ENCODE peak calls at places on chromosomes 1 and 21, in six cellular contexts. V is A549, A is endothelial cell of umbilical vein, S is K562, E is HepG2, D is GM12878. H is an unnamed sample.
A peak's percentile ranks its signal among the peaks of the same experiment; 100 is the strongest.

GRCh38 chr1:222454196-222454595 is 93.7 kb downstream of the HHIPL2 start:
- DNase-seq in V (no peak), A (no peak), S (no peak), E (no peak), D (no peak), H (no peak)

GRCh38 chr1:151887028-151887427 is 22.3 kb downstream of the THEM4 start:
- DNase-seq in V (no peak), A (peak; percentile 77), S (no peak), E (no peak), D (no peak), H (no peak)

GRCh38 chr1:150256193-150256548 is 1.4 kb upstream of the CA14 start:
- DNase-seq in V (no peak), A (no peak), S (no peak), E (no peak), D (no peak), H (no peak)

GRCh38 chr1:12615916-12616708 is 1.9 kb downstream of the DHRS3 start:
- DNase-seq in V (peak; percentile 58), A (peak; percentile 65), S (peak; percentile 65), E (peak; percentile 97), D (no peak), H (peak; percentile 28)

GRCh38 chr1:184472117-184472516 is 85.3 kb downstream of the C1orf21 start:
- DNase-seq in V (no peak), A (no peak), S (no peak), E (no peak), D (no peak), H (no peak)

GRCh38 chr1:16006552-16007485 is 2.8 kb downstream of the SRARP start:
- DNase-seq in V (peak; percentile 32), A (no peak), S (peak; percentile 63), E (peak; percentile 18), D (peak; percentile 24), H (no peak)

GRCh38 chr1:51558375-51558924 is 39.4 kb upstream of the EPS15 start:
- DNase-seq in V (peak; percentile 13), A (peak; percentile 42), S (no peak), E (no peak), D (no peak), H (no peak)

GRCh38 chr1:5738911-5739462 is 253.2 kb downstream of the NPHP4 start:
- DNase-seq in V (no peak), A (no peak), S (no peak), E (no peak), D (no peak), H (no peak)

GRCh38 chr1:20115916-20116315 is 3.4 kb downstream of the PLA2G2D start:
- DNase-seq in V (no peak), A (no peak), S (no peak), E (no peak), D (no peak), H (no peak)

DNA sequence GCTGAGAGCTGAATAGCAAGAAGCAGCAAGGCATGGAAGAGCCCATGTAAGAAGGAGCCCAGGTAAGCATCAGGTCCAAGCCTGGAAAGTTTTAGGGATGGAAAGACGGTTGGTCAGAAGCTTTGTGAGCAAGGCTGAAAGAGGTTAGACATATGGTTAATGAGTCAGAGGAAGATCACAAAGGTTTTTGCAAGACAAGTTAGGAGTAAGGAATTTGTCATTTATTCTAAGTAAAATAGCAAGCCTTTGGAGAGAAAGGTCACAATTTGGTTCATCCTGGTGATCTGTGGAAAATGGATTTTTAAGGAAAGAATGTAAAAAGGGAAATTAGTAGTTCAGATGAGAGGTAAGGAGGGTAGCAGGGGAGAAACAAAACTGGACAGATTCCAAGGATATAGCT is 106.7 kb downstream of the DPYD start:
- DNase-seq in V (no peak), A (no peak), S (no peak), E (no peak), D (no peak), H (no peak)
- TF ChIP-seq MYC in V (no peak), A (no peak), S (no peak), E (no peak), D (no peak), H (no peak)

GRCh38 chr21:36246080-36246631 is 73.8 kb upstream of the MORC3 start:
- DNase-seq in V (no peak), A (no peak), S (no peak), E (no peak), D (no peak), H (no peak)

GRCh38 chr21:36249576-36250422 is 70.2 kb upstream of the MORC3 start:
- DNase-seq in V (no peak), A (no peak), S (no peak), E (no peak), D (no peak), H (no peak)

GRCh38 chr21:36245649-36246048 is 74.3 kb upstream of the MORC3 start:
- DNase-seq in V (no peak), A (no peak), S (peak; percentile 27), E (no peak), D (no peak), H (no peak)

GRCh38 chr21:36245115-36245514 is 74.9 kb upstream of the MORC3 start:
- DNase-seq in V (no peak), A (no peak), S (no peak), E (no peak), D (no peak), H (no peak)

GRCh38 chr21:36247316-36247715 is 72.7 kb upstream of the MORC3 start:
- DNase-seq in V (no peak), A (no peak), S (no peak), E (no peak), D (no peak), H (no peak)
- TF ChIP-seq MYC in V (no peak), A (no peak), S (no peak), E (no peak), D (no peak), H (no peak)

GRCh38 chr1:231938211-231938610 is 311.6 kb downstream of the DISC1 start:
- DNase-seq in V (no peak), A (no peak), S (no peak), E (no peak), D (no peak), H (no peak)
- TF ChIP-seq MYC in V (no peak), A (no peak), S (no peak), E (no peak), D (no peak), H (no peak)

DNA sequence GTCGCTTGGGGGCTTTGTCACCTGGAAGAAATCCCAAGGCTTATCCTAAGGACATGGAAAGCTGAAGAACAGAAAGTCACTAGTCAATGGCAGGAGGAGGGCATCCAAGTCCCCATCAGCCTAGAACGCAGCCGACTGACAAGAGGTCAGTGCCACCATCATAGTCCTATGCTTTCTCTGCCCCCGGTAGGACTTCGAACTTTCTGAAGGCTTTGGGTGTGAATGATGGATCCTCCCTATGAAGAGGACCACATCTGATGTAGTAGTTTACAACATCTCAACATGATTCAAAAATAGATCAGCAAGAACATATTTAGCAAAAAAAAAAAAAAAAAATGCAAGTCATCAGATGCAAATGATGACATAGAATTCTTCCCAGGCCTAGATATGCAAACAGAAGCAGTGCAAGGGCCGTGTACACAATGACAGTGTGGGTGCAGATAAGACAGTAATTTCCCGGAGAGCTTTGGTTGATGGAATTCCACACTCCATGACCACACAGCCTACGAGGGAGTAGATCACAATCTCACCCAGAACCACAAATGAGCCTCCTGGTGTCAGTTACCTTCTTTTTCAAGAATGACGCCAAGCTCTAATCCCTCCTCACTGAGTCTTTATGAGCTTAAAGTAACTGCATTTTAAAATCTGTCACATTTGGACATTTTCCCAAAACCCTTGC is 88.3 kb downstream of the PSMG1 start:
- DNase-seq in V (peak; percentile 88), A (peak; percentile 12), S (peak; percentile 59), E (peak; percentile 99), D (no peak), H (no peak)
- TF ChIP-seq MYC in V (no peak), A (no peak), S (no peak), E (peak; percentile 34), D (no peak), H (no peak)

DNA sequence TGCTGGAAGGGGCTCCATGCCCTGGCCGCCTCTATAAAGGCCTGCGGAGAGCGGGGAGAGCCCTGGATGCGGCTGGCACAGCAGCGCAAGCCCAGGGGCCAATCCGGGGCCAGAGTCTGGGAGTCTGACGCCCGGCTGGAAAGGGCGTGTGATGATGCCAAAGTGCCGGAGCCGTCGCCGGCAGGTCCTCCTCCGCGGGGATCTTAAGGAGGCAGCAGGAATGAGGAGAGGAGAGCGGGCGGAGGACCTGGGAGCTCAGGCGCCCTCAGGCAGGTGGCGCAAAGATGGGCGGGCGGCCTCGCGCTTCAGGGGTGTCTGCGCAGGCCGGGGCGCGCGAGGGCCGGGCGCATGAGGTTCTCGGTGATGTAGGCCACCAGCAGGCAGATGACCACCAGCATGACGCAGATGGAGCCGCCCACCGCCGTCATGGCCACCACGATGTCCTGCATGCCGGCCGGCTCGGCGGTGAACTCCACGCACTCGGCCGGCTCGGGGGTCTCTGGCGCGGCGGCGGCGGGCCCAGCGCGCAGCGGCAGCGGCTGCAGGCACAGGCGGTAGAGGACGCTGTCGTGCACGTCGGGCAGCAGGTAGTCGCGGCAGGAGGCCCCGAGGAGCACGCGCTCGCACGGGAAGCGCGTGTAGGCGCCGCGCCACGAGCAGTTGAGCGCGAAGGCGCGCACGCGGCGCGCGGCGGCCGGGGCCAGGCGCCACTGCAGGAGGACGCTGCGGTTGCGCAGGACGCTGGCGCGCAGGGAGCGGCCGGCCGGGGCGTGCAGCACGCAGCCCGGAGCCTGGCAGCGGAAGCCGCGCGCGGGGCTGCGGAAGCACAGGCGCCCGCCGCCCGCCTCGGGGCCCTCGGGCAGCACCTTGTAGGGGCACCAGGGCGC is 662 bp downstream of the FNDC10 start:
- DNase-seq in V (no peak), A (no peak), S (peak; percentile 74), E (no peak), D (no peak), H (peak; percentile 67)
- TF ChIP-seq MYC in V (no peak), A (no peak), S (no peak), E (peak; percentile 52), D (no peak), H (peak; percentile 56)

GRCh38 chr1:31479801-31480200 is 66.8 kb downstream of the SERINC2 start:
- DNase-seq in V (no peak), A (no peak), S (no peak), E (no peak), D (no peak), H (no peak)

GRCh38 chr1:31478167-31478566 is 65.2 kb downstream of the SERINC2 start:
- DNase-seq in V (no peak), A (no peak), S (no peak), E (no peak), D (no peak), H (peak; percentile 21)

GRCh38 chr1:31482478-31483011 is 69.5 kb downstream of the SERINC2 start:
- DNase-seq in V (no peak), A (no peak), S (no peak), E (no peak), D (peak; percentile 40), H (peak; percentile 59)

DNA sequence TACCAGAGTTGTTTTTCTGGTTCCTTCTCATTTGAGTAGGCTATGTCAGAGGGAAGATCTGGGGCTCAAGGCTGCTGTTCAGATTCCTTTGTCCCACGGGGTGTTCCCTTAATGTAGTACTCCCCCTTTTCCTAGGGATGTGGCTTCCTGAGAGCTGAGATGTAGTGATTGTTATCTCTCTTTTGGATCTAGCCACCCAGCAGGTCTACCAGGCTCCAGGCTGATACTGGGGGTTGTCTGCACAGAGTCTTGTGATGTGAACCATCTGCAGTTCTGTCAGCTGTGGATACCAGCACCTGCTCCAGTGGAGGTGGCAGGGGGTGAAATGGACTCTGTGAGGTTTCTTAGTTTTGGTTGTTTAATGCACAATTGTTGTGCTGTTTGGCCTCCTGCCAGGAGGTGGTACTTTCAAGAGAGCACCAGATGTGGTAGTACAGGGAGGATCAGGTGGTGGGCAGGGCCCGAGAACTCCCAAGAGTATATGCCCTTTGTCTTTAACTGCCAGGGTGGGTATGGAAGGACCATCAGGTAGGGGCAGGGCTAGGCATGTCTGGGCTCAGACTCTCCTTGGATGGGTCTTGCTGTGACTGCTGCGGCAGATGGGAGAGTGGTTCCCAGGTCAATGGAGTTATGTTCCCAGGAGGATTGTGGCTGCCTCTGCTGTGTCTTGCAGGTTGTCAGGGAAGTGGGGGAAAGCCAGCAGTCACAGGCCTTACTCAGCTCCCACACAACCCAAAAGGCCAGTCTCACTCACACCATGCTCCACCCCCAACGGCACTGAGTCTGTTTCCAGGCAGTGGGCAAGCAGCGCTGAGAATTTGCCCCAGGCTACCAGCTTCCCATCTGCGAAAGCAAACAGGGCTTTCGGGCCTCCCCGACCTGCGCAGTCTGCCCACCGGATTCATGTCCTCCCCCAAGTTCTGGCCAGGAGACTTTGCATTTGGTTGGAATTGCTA is 64.2 kb downstream of the SERINC2 start:
- DNase-seq in V (no peak), A (no peak), S (no peak), E (no peak), D (peak; percentile 77), H (peak; percentile 96)
- TF ChIP-seq MYC in V (no peak), A (no peak), S (no peak), E (no peak), D (no peak), H (no peak)